ENCODE peak calls at places on chromosomes 4 and X, in nine cellular contexts. H, J, Y, F, T, G, E, U and B are unnamed samples.

GRCh38 chrX:137428251-137428661 is 137.7 kb upstream of the ZIC3 start:
- DNase-seq in U (no peak), H (no peak), Y (no peak), J (no peak), T (no peak), F (no peak), E (no peak), G (no peak), B (no peak)

GRCh38 chr4:186999676-187000075 is 276.0 kb upstream of the FAT1 start:
- DNase-seq in G (no peak), Y (no peak), U (no peak), H (no peak), T (no peak), J (no peak), F (no peak), E (no peak), B (no peak)

GRCh38 chrX:132708529-132708928 is 219.7 kb upstream of the MBNL3 start:
- DNase-seq in E (no peak), H (no peak), J (no peak), Y (no peak), G (no peak), U (no peak), T (no peak), F (no peak), B (no peak)

GRCh38 chr4:119517361-119518229 is 111.0 kb downstream of the PDE5A start:
- DNase-seq in J (no peak), U (no peak), H (peak), E (no peak), G (no peak), F (no peak), T (peak), Y (no peak), B (no peak)

GRCh38 chrX:10014462-10015373 is 47.6 kb downstream of the CLDN34 start:
- DNase-seq in E (peak), T (peak), J (peak), U (peak), F (peak), G (peak), H (peak), Y (peak), B (peak)

GRCh38 chr4:8594097-8595038 is 1.8 kb downstream of the CPZ start:
- DNase-seq in E (no peak), H (peak), Y (peak), T (peak), G (peak), F (peak), U (peak), J (no peak), B (peak)

GRCh38 chrX:139931646-139932076 is 1.2 kb downstream of the ATP11C start:
- DNase-seq in E (no peak), T (no peak), U (no peak), F (no peak), J (no peak), H (no peak), G (no peak), Y (no peak), B (peak)

GRCh38 chr4:87130985-87131753 is 89.2 kb downstream of the KLHL8 start:
- DNase-seq in J (no peak), E (no peak), T (no peak), G (no peak), Y (no peak), H (no peak), F (no peak), U (no peak), B (no peak)

GRCh38 chr4:74932832-74933561 is at the start of gene PARM1:
- DNase-seq in F (peak), J (peak), E (peak), U (peak), H (peak), Y (no peak), T (peak), G (peak), B (peak)

GRCh38 chr4:173415885-173416658 is 17.2 kb upstream of the SCRG1 start:
- DNase-seq in Y (no peak), J (no peak), G (no peak), T (peak), H (no peak), F (no peak), E (peak), U (no peak), B (peak)

GRCh38 chrX:151697537-151697936 is 2.3 kb downstream of the PRRG3 start:
- DNase-seq in G (peak), E (no peak), J (no peak), Y (no peak), U (no peak), F (no peak), T (peak), H (peak), B (no peak)

GRCh38 chrX:48826876-48827653 is 752 bp downstream of the ERAS start:
- DNase-seq in E (no peak), H (no peak), F (no peak), J (no peak), T (no peak), U (no peak), Y (no peak), G (no peak), B (no peak)

GRCh38 chrX:341541-342101 is 23.0 kb upstream of the GTPBP6 start:
- DNase-seq in U (no peak), E (peak), J (no peak), T (no peak), H (no peak), Y (no peak), F (no peak), G (no peak), B (peak)

GRCh38 chr4:173917255-173917960 is 366.1 kb downstream of the FBXO8 start:
- DNase-seq in G (no peak), J (no peak), Y (no peak), H (peak), T (peak), E (no peak), U (no peak), F (no peak), B (no peak)

GRCh38 chrX:101550362-101550761 is at the start of gene ARMCX1:
- DNase-seq in T (peak), E (peak), J (peak), G (peak), H (peak), F (no peak), Y (no peak), U (peak), B (peak)

GRCh38 chrX:129636175-129636681 is 18.5 kb downstream of the APLN start:
- DNase-seq in U (no peak), G (no peak), T (no peak), E (no peak), Y (no peak), H (no peak), F (no peak), J (no peak), B (no peak)